ENCODE peak calls at places on chromosomes 13 and 19, in five cellular contexts. One of them, this sample, is unnamed.

GRCh38 chr13:28138756-28139470 is 568 bp downstream of the PAN3 start:
- DNase-seq in stimulated activated CD4-positive, alpha-beta T cell treated with anti-CD3 and anti-CD28 coated beads, Interleukin-2, amount 100 ng/mL, for 48 hours: peak; percentile 82
- DNase-seq in IMR-90: peak; percentile 91
- DNase-seq in retina: peak; percentile 90
- DNase-seq in T-helper 9 cell: peak; percentile 83
- DNase-seq in this sample: peak; percentile 59

GRCh38 chr13:101673360-101674105 is 221.1 kb downstream of the ITGBL1 start:
- DNase-seq in stimulated activated CD4-positive, alpha-beta T cell treated with anti-CD3 and anti-CD28 coated beads, Interleukin-2, amount 100 ng/mL, for 48 hours: no peak
- DNase-seq in IMR-90: no peak
- DNase-seq in retina: no peak
- DNase-seq in T-helper 9 cell: no peak
- DNase-seq in this sample: no peak

GRCh38 chr19:5057860-5058259 is 88.9 kb downstream of the KDM4B start:
- DNase-seq in stimulated activated CD4-positive, alpha-beta T cell treated with anti-CD3 and anti-CD28 coated beads, Interleukin-2, amount 100 ng/mL, for 48 hours: no peak
- DNase-seq in IMR-90: no peak
- DNase-seq in retina: no peak
- DNase-seq in T-helper 9 cell: no peak
- DNase-seq in this sample: no peak

GRCh38 chr19:2289714-2290435 is 7.9 kb upstream of the PEAK3 start:
- DNase-seq in stimulated activated CD4-positive, alpha-beta T cell treated with anti-CD3 and anti-CD28 coated beads, Interleukin-2, amount 100 ng/mL, for 48 hours: no peak
- DNase-seq in IMR-90: no peak
- DNase-seq in retina: no peak
- DNase-seq in T-helper 9 cell: peak; percentile 38
- DNase-seq in this sample: no peak

GRCh38 chr13:22940736-22941135 is 240.0 kb upstream of the SGCG start:
- DNase-seq in stimulated activated CD4-positive, alpha-beta T cell treated with anti-CD3 and anti-CD28 coated beads, Interleukin-2, amount 100 ng/mL, for 48 hours: no peak
- DNase-seq in IMR-90: no peak
- DNase-seq in retina: no peak
- DNase-seq in T-helper 9 cell: no peak
- DNase-seq in this sample: no peak

GRCh38 chr13:95710313-95710712 is 33.4 kb downstream of the DNAJC3 start:
- DNase-seq in stimulated activated CD4-positive, alpha-beta T cell treated with anti-CD3 and anti-CD28 coated beads, Interleukin-2, amount 100 ng/mL, for 48 hours: no peak
- DNase-seq in IMR-90: peak; percentile 84
- DNase-seq in retina: no peak
- DNase-seq in T-helper 9 cell: no peak
- DNase-seq in this sample: no peak

GRCh38 chr19:20664917-20665781 is 3.8 kb upstream of the ZNF626 start:
- DNase-seq in stimulated activated CD4-positive, alpha-beta T cell treated with anti-CD3 and anti-CD28 coated beads, Interleukin-2, amount 100 ng/mL, for 48 hours: no peak
- DNase-seq in IMR-90: no peak
- DNase-seq in retina: peak; percentile 79
- DNase-seq in T-helper 9 cell: no peak
- DNase-seq in this sample: no peak

GRCh38 chr19:6685962-6686627 is 16.1 kb upstream of the TNFSF14 start:
- DNase-seq in stimulated activated CD4-positive, alpha-beta T cell treated with anti-CD3 and anti-CD28 coated beads, Interleukin-2, amount 100 ng/mL, for 48 hours: no peak
- DNase-seq in IMR-90: no peak
- DNase-seq in retina: no peak
- DNase-seq in T-helper 9 cell: no peak
- DNase-seq in this sample: no peak

GRCh38 chr19:8858260-8858659 is 26.1 kb downstream of the MBD3L1 start:
- DNase-seq in stimulated activated CD4-positive, alpha-beta T cell treated with anti-CD3 and anti-CD28 coated beads, Interleukin-2, amount 100 ng/mL, for 48 hours: no peak
- DNase-seq in IMR-90: no peak
- DNase-seq in retina: no peak
- DNase-seq in T-helper 9 cell: no peak
- DNase-seq in this sample: no peak

GRCh38 chr13:99357149-99357596 is 50.0 kb upstream of the GPR183 start:
- DNase-seq in stimulated activated CD4-positive, alpha-beta T cell treated with anti-CD3 and anti-CD28 coated beads, Interleukin-2, amount 100 ng/mL, for 48 hours: no peak
- DNase-seq in IMR-90: peak; percentile 91
- DNase-seq in retina: no peak
- DNase-seq in T-helper 9 cell: no peak
- DNase-seq in this sample: no peak

GRCh38 chr19:34837262-34837661 is 64.2 kb upstream of the ZNF599 start:
- DNase-seq in stimulated activated CD4-positive, alpha-beta T cell treated with anti-CD3 and anti-CD28 coated beads, Interleukin-2, amount 100 ng/mL, for 48 hours: no peak
- DNase-seq in IMR-90: no peak
- DNase-seq in retina: no peak
- DNase-seq in T-helper 9 cell: no peak
- DNase-seq in this sample: no peak

GRCh38 chr13:106078191-106078590 is 457.3 kb downstream of the EFNB2 start:
- DNase-seq in stimulated activated CD4-positive, alpha-beta T cell treated with anti-CD3 and anti-CD28 coated beads, Interleukin-2, amount 100 ng/mL, for 48 hours: no peak
- DNase-seq in IMR-90: peak; percentile 49
- DNase-seq in retina: no peak
- DNase-seq in T-helper 9 cell: no peak
- DNase-seq in this sample: no peak

GRCh38 chr13:32537580-32538233 is 888 bp downstream of the N4BP2L2 start:
- DNase-seq in stimulated activated CD4-positive, alpha-beta T cell treated with anti-CD3 and anti-CD28 coated beads, Interleukin-2, amount 100 ng/mL, for 48 hours: peak; percentile 14
- DNase-seq in IMR-90: no peak
- DNase-seq in retina: no peak
- DNase-seq in T-helper 9 cell: peak; percentile 21
- DNase-seq in this sample: no peak

GRCh38 chr13:44710576-44710975 is 134.4 kb upstream of the TSC22D1 start:
- DNase-seq in stimulated activated CD4-positive, alpha-beta T cell treated with anti-CD3 and anti-CD28 coated beads, Interleukin-2, amount 100 ng/mL, for 48 hours: peak; percentile 8
- DNase-seq in IMR-90: peak; percentile 96
- DNase-seq in retina: no peak
- DNase-seq in T-helper 9 cell: no peak
- DNase-seq in this sample: no peak

GRCh38 chr13:41056996-41057711 is 4.2 kb upstream of the WBP4 start:
- DNase-seq in stimulated activated CD4-positive, alpha-beta T cell treated with anti-CD3 and anti-CD28 coated beads, Interleukin-2, amount 100 ng/mL, for 48 hours: no peak
- DNase-seq in IMR-90: no peak
- DNase-seq in retina: no peak
- DNase-seq in T-helper 9 cell: no peak
- DNase-seq in this sample: no peak

This sample was measured in NCI-H1930.